ENCODE peak calls at places on chromosomes 12 and 14, in eight cellular contexts. One of them, this sample, is unnamed.

GRCh38 chr12:50024804-50025186 is 499 bp downstream of the RACGAP1 start:
- DNase-seq in fibroblast of lung: no peak
- DNase-seq in fibroblast of the aortic adventitia: no peak
- DNase-seq in A549: peak; percentile 31
- DNase-seq in mammary epithelial cell: peak; percentile 21
- DNase-seq in ovary: no peak
- DNase-seq in Peyer's patch: no peak
- DNase-seq in OCI-LY7: peak; percentile 38
- DNase-seq in this sample: no peak

GRCh38 chr12:100208834-100209233 is 8.2 kb downstream of the ACTR6 start:
- DNase-seq in fibroblast of lung: no peak
- DNase-seq in OCI-LY7: no peak
- DNase-seq in Peyer's patch: no peak
- DNase-seq in fibroblast of the aortic adventitia: no peak
- DNase-seq in ovary: no peak
- DNase-seq in A549: no peak
- DNase-seq in mammary epithelial cell: no peak
- DNase-seq in this sample: no peak

GRCh38 chr14:66403183-66403582 is 83.0 kb upstream of the CCDC196 start:
- DNase-seq in mammary epithelial cell: peak; percentile 50
- DNase-seq in fibroblast of lung: peak; percentile 26
- DNase-seq in fibroblast of the aortic adventitia: peak; percentile 69
- DNase-seq in ovary: no peak
- DNase-seq in OCI-LY7: peak; percentile 34
- DNase-seq in A549: peak; percentile 59
- DNase-seq in Peyer's patch: no peak
- DNase-seq in this sample: peak; percentile 34

GRCh38 chr14:79279645-79280399 is 931.5 kb downstream of the DIO2 start:
- DNase-seq in OCI-LY7: no peak
- DNase-seq in fibroblast of lung: peak; percentile 6
- DNase-seq in ovary: no peak
- DNase-seq in fibroblast of the aortic adventitia: no peak
- DNase-seq in A549: no peak
- DNase-seq in mammary epithelial cell: peak; percentile 1
- DNase-seq in Peyer's patch: peak; percentile 34
- DNase-seq in this sample: no peak

GRCh38 chr12:121301876-121302275 is 5.4 kb upstream of the CAMKK2 start:
- DNase-seq in A549: no peak
- DNase-seq in ovary: no peak
- DNase-seq in fibroblast of lung: no peak
- DNase-seq in Peyer's patch: no peak
- DNase-seq in mammary epithelial cell: no peak
- DNase-seq in OCI-LY7: no peak
- DNase-seq in fibroblast of the aortic adventitia: no peak
- DNase-seq in this sample: no peak

GRCh38 chr14:54857830-54858269 is 44.8 kb downstream of the GCH1 start:
- DNase-seq in A549: no peak
- DNase-seq in mammary epithelial cell: no peak
- DNase-seq in fibroblast of the aortic adventitia: peak; percentile 27
- DNase-seq in ovary: no peak
- DNase-seq in Peyer's patch: no peak
- DNase-seq in fibroblast of lung: no peak
- DNase-seq in OCI-LY7: peak; percentile 33
- DNase-seq in this sample: no peak

GRCh38 chr14:104749111-104749649 is 3.8 kb upstream of the SIVA1 start:
- DNase-seq in fibroblast of the aortic adventitia: peak; percentile 61
- DNase-seq in OCI-LY7: peak; percentile 43
- DNase-seq in ovary: no peak
- DNase-seq in Peyer's patch: peak; percentile 85
- DNase-seq in mammary epithelial cell: peak; percentile 68
- DNase-seq in A549: no peak
- DNase-seq in fibroblast of lung: peak; percentile 36
- DNase-seq in this sample: no peak

GRCh38 chr12:28603801-28604200 is 413.5 kb downstream of the CCDC91 start:
- DNase-seq in OCI-LY7: no peak
- DNase-seq in A549: no peak
- DNase-seq in mammary epithelial cell: no peak
- DNase-seq in fibroblast of lung: no peak
- DNase-seq in Peyer's patch: no peak
- DNase-seq in fibroblast of the aortic adventitia: no peak
- DNase-seq in ovary: no peak
- DNase-seq in this sample: no peak

GRCh38 chr14:94356379-94357056 is 31.9 kb downstream of the SERPINA1 start:
- DNase-seq in fibroblast of the aortic adventitia: no peak
- DNase-seq in A549: no peak
- DNase-seq in fibroblast of lung: no peak
- DNase-seq in mammary epithelial cell: no peak
- DNase-seq in Peyer's patch: no peak
- DNase-seq in ovary: no peak
- DNase-seq in OCI-LY7: no peak
- DNase-seq in this sample: no peak

GRCh38 chr12:92472198-92472597 is 230.6 kb upstream of the PLEKHG7 start:
- DNase-seq in OCI-LY7: no peak
- DNase-seq in fibroblast of lung: peak; percentile 76
- DNase-seq in A549: no peak
- DNase-seq in ovary: no peak
- DNase-seq in mammary epithelial cell: no peak
- DNase-seq in Peyer's patch: no peak
- DNase-seq in fibroblast of the aortic adventitia: peak; percentile 5
- DNase-seq in this sample: no peak

GRCh38 chr12:116881867-116882507 is 746 bp upstream of the HRK start:
- DNase-seq in fibroblast of the aortic adventitia: no peak
- DNase-seq in mammary epithelial cell: no peak
- DNase-seq in Peyer's patch: no peak
- DNase-seq in ovary: no peak
- DNase-seq in fibroblast of lung: no peak
- DNase-seq in A549: no peak
- DNase-seq in OCI-LY7: peak; percentile 37
- DNase-seq in this sample: no peak

GRCh38 chr14:23024612-23025075 is 10.1 kb downstream of the PSMB5 start:
- DNase-seq in A549: no peak
- DNase-seq in mammary epithelial cell: no peak
- DNase-seq in ovary: no peak
- DNase-seq in Peyer's patch: no peak
- DNase-seq in fibroblast of the aortic adventitia: no peak
- DNase-seq in OCI-LY7: no peak
- DNase-seq in fibroblast of lung: no peak
- DNase-seq in this sample: no peak

GRCh38 chr12:88416155-88416554 is 164.1 kb downstream of the KITLG start:
- DNase-seq in OCI-LY7: no peak
- DNase-seq in mammary epithelial cell: no peak
- DNase-seq in A549: no peak
- DNase-seq in fibroblast of the aortic adventitia: no peak
- DNase-seq in Peyer's patch: no peak
- DNase-seq in fibroblast of lung: no peak
- DNase-seq in ovary: no peak
- DNase-seq in this sample: no peak

DNA sequence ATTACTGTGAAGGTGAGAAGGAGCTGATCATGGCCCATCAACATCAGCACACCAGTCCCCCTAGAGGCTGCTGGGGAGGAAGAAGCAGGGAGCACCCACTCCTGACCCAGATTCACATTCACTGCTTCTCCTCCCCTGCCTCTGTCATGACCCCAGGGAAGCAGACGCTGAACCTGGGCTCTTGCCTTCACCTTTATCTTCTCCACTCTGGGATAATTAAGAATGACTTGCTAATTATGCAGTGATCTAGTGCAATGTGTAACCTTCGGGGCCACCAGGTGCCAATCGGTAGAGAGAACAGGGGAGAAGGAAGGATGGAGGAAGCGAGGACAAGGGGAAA is 44.4 kb upstream of the IQSEC3 start:
- DNase-seq in mammary epithelial cell: no peak
- DNase-seq in A549: no peak
- DNase-seq in Peyer's patch: no peak
- DNase-seq in fibroblast of lung: no peak
- DNase-seq in ovary: no peak
- DNase-seq in fibroblast of the aortic adventitia: no peak
- DNase-seq in OCI-LY7: no peak
- DNase-seq in this sample: no peak
- TF ChIP-seq CTCF in mammary epithelial cell: no peak
- TF ChIP-seq CTCF in A549: no peak
- TF ChIP-seq CTCF in Peyer's patch: no peak
- TF ChIP-seq CTCF in fibroblast of lung: no peak
- TF ChIP-seq CTCF in ovary: no peak
- TF ChIP-seq CTCF in fibroblast of the aortic adventitia: no peak
- TF ChIP-seq CTCF in OCI-LY7: no peak
- TF ChIP-seq CTCF in this sample: no peak

DNA sequence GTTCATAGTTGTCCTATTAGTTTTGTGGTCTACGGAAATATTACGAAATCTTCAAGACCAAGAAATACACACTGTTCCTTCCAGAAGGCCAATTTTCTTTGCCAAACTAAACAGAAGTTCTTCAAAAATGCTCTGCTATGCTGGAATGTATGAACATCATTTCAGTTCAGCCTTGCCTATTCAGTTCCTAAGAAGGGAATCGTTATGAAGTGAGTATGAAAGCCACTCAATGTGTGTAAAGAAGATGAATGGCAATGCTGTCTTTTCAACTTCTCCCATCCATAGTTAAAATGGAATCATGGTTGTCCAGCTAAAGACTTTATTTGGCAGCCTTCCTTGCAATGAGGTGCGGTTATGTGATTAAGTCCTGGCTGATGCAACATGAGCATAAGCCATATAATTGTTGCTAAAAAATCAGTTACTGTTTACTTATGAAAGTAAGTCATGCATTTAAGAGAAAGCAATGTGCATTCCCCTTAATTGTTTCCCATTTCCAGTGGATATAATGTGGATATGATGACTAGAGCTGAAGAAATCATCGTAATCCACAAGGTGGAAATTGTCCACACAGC is 73.8 kb upstream of the PTPRR start:
- DNase-seq in Peyer's patch: no peak
- DNase-seq in mammary epithelial cell: peak; percentile 37
- DNase-seq in OCI-LY7: no peak
- DNase-seq in fibroblast of the aortic adventitia: peak; percentile 98
- DNase-seq in A549: no peak
- DNase-seq in fibroblast of lung: peak; percentile 97
- DNase-seq in ovary: no peak
- DNase-seq in this sample: peak; percentile 19
- H3K4me3 ChIP-seq in Peyer's patch: no peak overlapping the region
- H3K4me3 ChIP-seq in mammary epithelial cell: no peak overlapping the region
- H3K4me3 ChIP-seq in OCI-LY7: no peak overlapping the region
- H3K4me3 ChIP-seq in fibroblast of the aortic adventitia: no peak overlapping the region
- H3K4me3 ChIP-seq in A549: no peak overlapping the region
- H3K4me3 ChIP-seq in fibroblast of lung: no peak overlapping the region
- H3K4me3 ChIP-seq in ovary: no peak overlapping the region
- H3K4me3 ChIP-seq in this sample: no peak overlapping the region

GRCh38 chr12:113818833-113819232 is 147.3 kb downstream of the RBM19 start:
- DNase-seq in mammary epithelial cell: no peak
- DNase-seq in fibroblast of lung: no peak
- DNase-seq in OCI-LY7: no peak
- DNase-seq in ovary: no peak
- DNase-seq in Peyer's patch: no peak
- DNase-seq in A549: peak; percentile 31
- DNase-seq in fibroblast of the aortic adventitia: no peak
- DNase-seq in this sample: no peak
- TF ChIP-seq CTCF in mammary epithelial cell: peak; percentile 39
- TF ChIP-seq CTCF in fibroblast of lung: no peak
- TF ChIP-seq CTCF in OCI-LY7: peak; percentile 50
- TF ChIP-seq CTCF in ovary: no peak
- TF ChIP-seq CTCF in Peyer's patch: no peak
- TF ChIP-seq CTCF in A549: peak; percentile 48
- TF ChIP-seq CTCF in fibroblast of the aortic adventitia: peak; percentile 45
- TF ChIP-seq CTCF in this sample: peak; percentile 54

GRCh38 chr12:69007166-69007857 is 74.3 kb upstream of the CPM start:
- DNase-seq in ovary: peak; percentile 48
- DNase-seq in fibroblast of the aortic adventitia: peak; percentile 88
- DNase-seq in OCI-LY7: peak; percentile 47
- DNase-seq in A549: peak; percentile 19
- DNase-seq in Peyer's patch: no peak
- DNase-seq in mammary epithelial cell: peak; percentile 46
- DNase-seq in fibroblast of lung: peak; percentile 98
- DNase-seq in this sample: no peak

GRCh38 chr12:69008510-69008909 is 75.5 kb upstream of the CPM start:
- DNase-seq in ovary: no peak
- DNase-seq in Peyer's patch: no peak
- DNase-seq in mammary epithelial cell: peak; percentile 93
- DNase-seq in fibroblast of lung: peak; percentile 36
- DNase-seq in A549: no peak
- DNase-seq in fibroblast of the aortic adventitia: no peak
- DNase-seq in OCI-LY7: no peak
- DNase-seq in this sample: no peak

GRCh38 chr12:69002969-69003368 is 70.0 kb upstream of the CPM start:
- DNase-seq in mammary epithelial cell: no peak
- DNase-seq in A549: no peak
- DNase-seq in fibroblast of lung: no peak
- DNase-seq in Peyer's patch: no peak
- DNase-seq in ovary: no peak
- DNase-seq in fibroblast of the aortic adventitia: no peak
- DNase-seq in OCI-LY7: no peak
- DNase-seq in this sample: no peak

GRCh38 chr12:69007858-69008314 is 74.9 kb upstream of the CPM start:
- DNase-seq in mammary epithelial cell: peak; percentile 5
- DNase-seq in ovary: no peak
- DNase-seq in fibroblast of lung: peak; percentile 25
- DNase-seq in OCI-LY7: no peak
- DNase-seq in Peyer's patch: no peak
- DNase-seq in fibroblast of the aortic adventitia: no peak
- DNase-seq in A549: no peak
- DNase-seq in this sample: no peak
- H3K4me3 ChIP-seq in mammary epithelial cell: no peak overlapping the region
- H3K4me3 ChIP-seq in ovary: no peak overlapping the region
- H3K4me3 ChIP-seq in fibroblast of lung: peak overlapping the region; percentile 62
- H3K4me3 ChIP-seq in OCI-LY7: no peak overlapping the region
- H3K4me3 ChIP-seq in Peyer's patch: no peak overlapping the region
- H3K4me3 ChIP-seq in fibroblast of the aortic adventitia: no peak overlapping the region
- H3K4me3 ChIP-seq in A549: no peak overlapping the region
- H3K4me3 ChIP-seq in this sample: no peak overlapping the region

DNA sequence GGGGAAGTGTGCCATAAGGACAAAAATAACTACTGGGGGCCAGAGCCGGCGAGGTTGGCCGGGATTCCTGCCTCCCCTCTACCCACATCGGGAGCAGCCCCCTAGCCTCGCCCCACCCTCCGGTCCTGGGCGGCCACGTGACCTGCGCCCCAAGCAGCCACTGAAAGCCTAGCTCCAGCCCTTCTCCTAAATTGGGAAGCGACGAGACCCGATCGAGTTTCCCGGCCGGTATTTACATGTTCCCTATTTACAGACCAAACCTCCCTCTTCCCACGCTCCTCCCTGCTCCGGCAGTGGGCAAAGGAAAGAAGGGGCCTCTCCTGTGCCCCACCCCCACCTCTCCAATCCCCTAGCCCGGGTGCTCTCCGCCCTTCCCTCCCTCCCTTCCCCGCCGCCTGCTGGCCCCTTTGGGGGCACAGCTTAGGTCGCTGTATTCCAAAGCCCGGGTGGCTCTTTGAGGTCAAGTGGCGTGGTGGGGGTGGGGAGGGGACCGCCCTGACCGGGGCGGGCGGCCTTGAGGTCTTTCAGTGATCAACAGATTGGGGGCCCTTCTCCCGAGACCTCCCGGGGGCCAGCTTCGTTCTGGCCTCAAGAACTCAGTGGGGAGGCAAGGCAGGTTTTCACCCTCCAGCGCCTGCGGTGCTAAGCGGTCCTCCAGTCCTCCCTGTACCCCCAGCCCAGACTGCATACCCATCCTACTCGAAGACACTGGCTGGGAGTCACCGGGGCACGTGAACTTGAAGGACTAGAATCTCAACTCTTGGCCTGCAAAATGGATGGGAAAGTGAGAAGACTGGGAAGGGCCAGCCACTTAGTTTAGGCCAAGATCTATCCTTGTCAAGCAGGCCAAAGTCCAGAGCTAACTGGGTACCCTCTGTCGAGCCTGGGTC is 6.3 kb upstream of the CTDSP2 start:
- DNase-seq in fibroblast of the aortic adventitia: no peak
- DNase-seq in Peyer's patch: no peak
- DNase-seq in A549: no peak
- DNase-seq in fibroblast of lung: peak; percentile 51
- DNase-seq in mammary epithelial cell: no peak
- DNase-seq in ovary: peak; percentile 67
- DNase-seq in OCI-LY7: no peak
- DNase-seq in this sample: no peak
- TF ChIP-seq CTCF in fibroblast of the aortic adventitia: no peak
- TF ChIP-seq CTCF in Peyer's patch: no peak
- TF ChIP-seq CTCF in A549: no peak
- TF ChIP-seq CTCF in fibroblast of lung: peak; percentile 9
- TF ChIP-seq CTCF in mammary epithelial cell: no peak
- TF ChIP-seq CTCF in ovary: peak; percentile 42
- TF ChIP-seq CTCF in OCI-LY7: no peak
- TF ChIP-seq CTCF in this sample: no peak